ENCODE peak calls at places on chromosomes 4 and X, in six cellular contexts. One of them, this sample, is unnamed. For H3K36me3, the result is how much of the 10 kb centered on the place peaks cover.

GRCh38 chr4:153750197-153750817 is 9.5 kb downstream of the RNF175 start:
- DNase-seq in lower lobe of right lung: no peak
- DNase-seq in cardiac muscle cell: peak
- DNase-seq in heart right ventricle: peak
- DNase-seq in transverse colon: peak
- DNase-seq in brain microvascular endothelial cell: peak
- DNase-seq in this sample: peak

GRCh38 chr4:826508-827208 is 729 bp upstream of the CPLX1 start:
- DNase-seq in lower lobe of right lung: peak
- DNase-seq in cardiac muscle cell: peak
- DNase-seq in heart right ventricle: no peak
- DNase-seq in transverse colon: no peak
- DNase-seq in brain microvascular endothelial cell: no peak
- DNase-seq in this sample: no peak

GRCh38 chr4:172750910-172751309 is 417.7 kb upstream of the GALNT7 start:
- DNase-seq in lower lobe of right lung: no peak
- DNase-seq in cardiac muscle cell: no peak
- DNase-seq in heart right ventricle: no peak
- DNase-seq in transverse colon: no peak
- DNase-seq in brain microvascular endothelial cell: no peak
- DNase-seq in this sample: no peak

GRCh38 chrX:50067435-50068292 is 133.1 kb downstream of the AKAP4 start:
- DNase-seq in lower lobe of right lung: peak
- DNase-seq in cardiac muscle cell: peak
- DNase-seq in heart right ventricle: no peak
- DNase-seq in transverse colon: peak
- DNase-seq in brain microvascular endothelial cell: peak
- DNase-seq in this sample: no peak

GRCh38 chr4:161189286-161190134 is 974.3 kb downstream of the FSTL5 start:
- DNase-seq in lower lobe of right lung: no peak
- DNase-seq in cardiac muscle cell: no peak
- DNase-seq in heart right ventricle: no peak
- DNase-seq in transverse colon: no peak
- DNase-seq in brain microvascular endothelial cell: no peak
- DNase-seq in this sample: no peak

GRCh38 chr4:91116861-91117260 is 989.7 kb downstream of the CCSER1 start:
- DNase-seq in lower lobe of right lung: no peak
- DNase-seq in cardiac muscle cell: no peak
- DNase-seq in heart right ventricle: no peak
- DNase-seq in transverse colon: no peak
- DNase-seq in brain microvascular endothelial cell: no peak
- DNase-seq in this sample: no peak

GRCh38 chrX:38804481-38805293 is 3.4 kb downstream of the MID1IP1 start:
- DNase-seq in lower lobe of right lung: peak
- DNase-seq in cardiac muscle cell: peak
- DNase-seq in heart right ventricle: peak
- DNase-seq in transverse colon: peak
- DNase-seq in brain microvascular endothelial cell: no peak
- DNase-seq in this sample: no peak

GRCh38 chr4:113112341-113112978 is 63.0 kb downstream of the ANK2 start:
- DNase-seq in lower lobe of right lung: no peak
- DNase-seq in cardiac muscle cell: no peak
- DNase-seq in heart right ventricle: no peak
- DNase-seq in transverse colon: no peak
- DNase-seq in brain microvascular endothelial cell: no peak
- DNase-seq in this sample: no peak

GRCh38 chr4:151983854-151984253 is 223.0 kb upstream of the GATB start:
- DNase-seq in lower lobe of right lung: no peak
- DNase-seq in cardiac muscle cell: no peak
- DNase-seq in heart right ventricle: no peak
- DNase-seq in transverse colon: no peak
- DNase-seq in brain microvascular endothelial cell: no peak
- DNase-seq in this sample: no peak

GRCh38 chr4:174600391-174600790 is 78.1 kb upstream of the HPGD start:
- DNase-seq in lower lobe of right lung: no peak
- DNase-seq in cardiac muscle cell: no peak
- DNase-seq in heart right ventricle: no peak
- DNase-seq in transverse colon: no peak
- DNase-seq in brain microvascular endothelial cell: no peak
- DNase-seq in this sample: no peak

GRCh38 chr4:1396806-1397455 is 9.3 kb downstream of the NKX1-1 start:
- DNase-seq in lower lobe of right lung: peak
- DNase-seq in cardiac muscle cell: no peak
- DNase-seq in heart right ventricle: no peak
- DNase-seq in transverse colon: no peak
- DNase-seq in brain microvascular endothelial cell: no peak
- DNase-seq in this sample: no peak

GRCh38 chrX:111041018-111041462 is 55.0 kb upstream of the PAK3 start:
- DNase-seq in lower lobe of right lung: no peak
- DNase-seq in cardiac muscle cell: no peak
- DNase-seq in heart right ventricle: no peak
- DNase-seq in transverse colon: no peak
- DNase-seq in brain microvascular endothelial cell: peak
- DNase-seq in this sample: peak

GRCh38 chrX:74090049-74090448 is 213.9 kb upstream of the ZCCHC13 start:
- DNase-seq in lower lobe of right lung: no peak
- DNase-seq in cardiac muscle cell: no peak
- DNase-seq in heart right ventricle: no peak
- DNase-seq in transverse colon: no peak
- DNase-seq in brain microvascular endothelial cell: no peak
- DNase-seq in this sample: no peak

GRCh38 chrX:47222776-47223350 is 4.4 kb downstream of the CDK16 start:
- DNase-seq in lower lobe of right lung: no peak
- DNase-seq in cardiac muscle cell: no peak
- DNase-seq in heart right ventricle: no peak
- DNase-seq in transverse colon: no peak
- DNase-seq in brain microvascular endothelial cell: no peak
- DNase-seq in this sample: no peak

GRCh38 chr4:23153076-23153475 is 460.3 kb downstream of the GBA3 start:
- DNase-seq in lower lobe of right lung: no peak
- DNase-seq in cardiac muscle cell: no peak
- DNase-seq in heart right ventricle: no peak
- DNase-seq in transverse colon: no peak
- DNase-seq in brain microvascular endothelial cell: no peak
- DNase-seq in this sample: no peak

GRCh38 chr4:41363384-41363981 is 106.8 kb downstream of the UCHL1 start:
- DNase-seq in lower lobe of right lung: no peak
- DNase-seq in cardiac muscle cell: no peak
- DNase-seq in heart right ventricle: peak
- DNase-seq in transverse colon: no peak
- DNase-seq in brain microvascular endothelial cell: no peak
- DNase-seq in this sample: peak

GRCh38 chr4:41365726-41366125 is 109.0 kb downstream of the UCHL1 start:
- DNase-seq in lower lobe of right lung: no peak
- DNase-seq in cardiac muscle cell: no peak
- DNase-seq in heart right ventricle: no peak
- DNase-seq in transverse colon: no peak
- DNase-seq in brain microvascular endothelial cell: no peak
- DNase-seq in this sample: no peak

GRCh38 chr4:41366911-41367517 is 110.3 kb downstream of the UCHL1 start:
- DNase-seq in lower lobe of right lung: no peak
- DNase-seq in cardiac muscle cell: no peak
- DNase-seq in heart right ventricle: no peak
- DNase-seq in transverse colon: no peak
- DNase-seq in brain microvascular endothelial cell: no peak
- DNase-seq in this sample: no peak

GRCh38 chr4:41362647-41363383 is 106.1 kb downstream of the UCHL1 start:
- DNase-seq in lower lobe of right lung: no peak
- DNase-seq in cardiac muscle cell: no peak
- DNase-seq in heart right ventricle: no peak
- DNase-seq in transverse colon: no peak
- DNase-seq in brain microvascular endothelial cell: no peak
- DNase-seq in this sample: no peak

GRCh38 chr4:41364871-41365270 is 108.1 kb downstream of the UCHL1 start:
- DNase-seq in lower lobe of right lung: no peak
- DNase-seq in cardiac muscle cell: no peak
- DNase-seq in heart right ventricle: no peak
- DNase-seq in transverse colon: no peak
- DNase-seq in brain microvascular endothelial cell: no peak
- DNase-seq in this sample: no peak
- H3K4me3 ChIP-seq in lower lobe of right lung: no peak
- H3K4me3 ChIP-seq in cardiac muscle cell: no peak
- H3K4me3 ChIP-seq in heart right ventricle: no peak
- H3K4me3 ChIP-seq in transverse colon: no peak
- H3K4me3 ChIP-seq in brain microvascular endothelial cell: no peak
- H3K4me3 ChIP-seq in this sample: no peak

DNA sequence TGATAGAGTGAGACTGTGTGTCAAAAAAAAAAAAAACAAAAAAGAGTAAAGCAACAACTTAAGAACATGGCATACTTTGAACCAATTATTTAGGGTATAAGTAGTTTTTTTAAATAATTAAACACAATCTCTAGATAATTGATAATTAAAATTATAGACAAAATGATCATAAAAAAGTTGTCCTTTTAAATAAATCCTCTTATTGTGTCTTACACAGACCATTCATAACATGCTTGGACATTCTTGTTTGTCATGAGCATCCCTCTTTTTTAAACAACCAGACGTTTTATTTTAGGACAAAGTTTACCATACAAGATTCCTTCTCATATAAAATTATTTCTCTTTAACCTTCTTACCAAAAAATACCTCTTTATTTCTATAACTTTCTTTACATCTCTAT is 35.1 kb downstream of the SPCS3 start:
- DNase-seq in lower lobe of right lung: no peak
- DNase-seq in cardiac muscle cell: no peak
- DNase-seq in heart right ventricle: no peak
- DNase-seq in transverse colon: no peak
- DNase-seq in brain microvascular endothelial cell: no peak
- DNase-seq in this sample: no peak
- TF ChIP-seq CTCF in lower lobe of right lung: no peak
- TF ChIP-seq CTCF in cardiac muscle cell: no peak
- TF ChIP-seq CTCF in heart right ventricle: no peak
- TF ChIP-seq CTCF in transverse colon: no peak
- TF ChIP-seq CTCF in brain microvascular endothelial cell: no peak
- TF ChIP-seq CTCF in this sample: no peak

DNA sequence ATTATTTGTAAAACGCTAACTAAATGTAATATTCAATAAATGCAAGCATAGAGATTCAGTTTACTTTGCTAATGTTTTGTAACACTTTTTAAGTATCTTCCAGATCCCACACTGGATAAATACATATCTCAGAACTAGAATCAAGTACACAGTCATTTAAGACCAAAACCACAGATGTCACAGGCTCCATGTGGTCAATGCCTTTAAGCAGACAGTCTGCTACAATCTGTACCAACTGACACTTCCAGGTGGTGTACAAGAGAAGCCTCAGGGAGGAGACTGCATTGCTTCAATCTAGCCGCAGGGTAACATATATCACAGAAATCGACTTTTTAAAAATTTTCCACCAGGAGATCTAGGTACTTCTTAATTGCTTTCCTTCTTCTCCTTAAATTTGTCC is 229.6 kb upstream of the DIAPH2 start:
- DNase-seq in lower lobe of right lung: no peak
- DNase-seq in cardiac muscle cell: no peak
- DNase-seq in heart right ventricle: no peak
- DNase-seq in transverse colon: no peak
- DNase-seq in brain microvascular endothelial cell: no peak
- DNase-seq in this sample: no peak
- H3K36me3 ChIP-seq in lower lobe of right lung: under half
- H3K36me3 ChIP-seq in cardiac muscle cell: under half
- H3K36me3 ChIP-seq in heart right ventricle: under half
- H3K36me3 ChIP-seq in transverse colon: under half
- H3K36me3 ChIP-seq in brain microvascular endothelial cell: under half
- H3K36me3 ChIP-seq in this sample: under half

DNA sequence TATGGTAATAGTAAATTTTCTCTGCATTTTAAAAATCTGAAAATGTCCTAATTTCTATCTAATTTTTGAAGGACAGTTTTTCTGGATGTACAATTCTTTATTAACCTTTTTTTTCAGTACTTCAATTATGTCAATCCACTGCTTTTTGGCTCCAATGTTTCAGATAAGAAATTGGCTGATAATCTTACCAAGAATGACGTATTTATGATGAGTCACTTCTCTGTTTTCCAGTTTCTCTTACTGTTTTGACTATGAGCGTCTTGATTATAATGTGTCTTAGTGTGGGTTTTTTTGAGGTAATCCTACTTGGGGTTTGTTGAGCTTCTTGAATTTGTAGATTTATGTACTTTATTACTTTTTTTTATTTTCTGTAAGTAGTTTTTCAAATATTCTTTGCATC is 47.2 kb downstream of the UGT2B11 start:
- DNase-seq in lower lobe of right lung: no peak
- DNase-seq in cardiac muscle cell: no peak
- DNase-seq in heart right ventricle: no peak
- DNase-seq in transverse colon: no peak
- DNase-seq in brain microvascular endothelial cell: no peak
- DNase-seq in this sample: no peak
- H3K4me3 ChIP-seq in lower lobe of right lung: no peak
- H3K4me3 ChIP-seq in cardiac muscle cell: no peak
- H3K4me3 ChIP-seq in heart right ventricle: no peak
- H3K4me3 ChIP-seq in transverse colon: no peak
- H3K4me3 ChIP-seq in brain microvascular endothelial cell: no peak
- H3K4me3 ChIP-seq in this sample: no peak

DNA sequence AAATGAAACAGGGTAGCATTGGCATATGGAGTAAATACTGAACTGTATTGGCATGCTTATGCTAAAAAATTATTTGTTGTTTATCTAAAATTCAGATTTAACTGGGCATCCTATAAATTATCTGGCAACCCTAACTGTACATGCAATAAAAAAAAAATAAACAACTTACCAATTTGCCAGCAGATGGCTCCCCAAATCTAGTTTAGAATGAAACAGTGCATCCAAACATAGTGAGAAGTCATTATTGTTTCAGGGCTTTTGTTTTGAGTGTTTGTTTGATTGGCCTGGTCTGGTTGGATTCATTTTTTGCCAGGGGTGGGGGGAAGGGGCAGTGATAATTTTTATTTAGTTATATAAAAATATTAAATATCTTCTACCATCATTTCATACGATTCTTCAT is 12.8 kb upstream of the NSUN7 start:
- DNase-seq in lower lobe of right lung: no peak
- DNase-seq in cardiac muscle cell: peak
- DNase-seq in heart right ventricle: no peak
- DNase-seq in transverse colon: no peak
- DNase-seq in brain microvascular endothelial cell: no peak
- DNase-seq in this sample: no peak
- TF ChIP-seq CTCF in lower lobe of right lung: peak
- TF ChIP-seq CTCF in cardiac muscle cell: peak
- TF ChIP-seq CTCF in heart right ventricle: peak
- TF ChIP-seq CTCF in transverse colon: peak
- TF ChIP-seq CTCF in brain microvascular endothelial cell: peak
- TF ChIP-seq CTCF in this sample: peak

DNA sequence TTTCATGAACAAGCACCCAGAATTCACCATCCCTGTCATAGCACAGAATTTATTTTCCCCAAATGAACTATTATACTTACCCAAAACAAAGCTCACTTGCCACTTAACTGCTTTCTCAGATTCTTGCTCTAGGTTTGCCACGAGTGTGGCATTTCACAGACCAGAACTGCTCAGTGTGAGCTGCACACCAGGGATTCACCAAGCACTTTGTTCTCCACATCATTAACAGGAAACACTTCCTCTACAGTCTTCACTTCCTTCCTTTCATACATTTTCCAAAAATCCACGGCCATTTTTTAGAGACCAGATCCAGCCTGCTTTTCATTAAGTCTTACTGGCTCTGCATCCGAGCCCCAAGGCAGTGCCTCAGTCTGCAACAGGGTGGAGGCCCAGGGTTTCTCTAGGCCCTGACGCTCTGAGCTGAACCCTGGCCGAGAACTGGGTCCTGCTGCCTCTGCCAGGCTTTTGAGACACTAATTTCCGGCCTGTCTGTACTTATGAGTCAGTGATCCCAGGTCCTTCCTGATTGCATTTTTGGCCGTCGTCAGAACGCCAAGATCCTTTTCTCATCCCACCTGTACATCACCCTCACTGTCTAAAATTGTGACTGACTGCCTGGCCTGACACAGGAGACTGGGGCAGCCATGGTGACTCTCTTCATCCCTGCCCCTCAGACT is 67.6 kb upstream of the MTNR1A start:
- DNase-seq in lower lobe of right lung: no peak
- DNase-seq in cardiac muscle cell: no peak
- DNase-seq in heart right ventricle: no peak
- DNase-seq in transverse colon: no peak
- DNase-seq in brain microvascular endothelial cell: peak
- DNase-seq in this sample: peak
- H3K36me3 ChIP-seq in lower lobe of right lung: under half
- H3K36me3 ChIP-seq in cardiac muscle cell: under half
- H3K36me3 ChIP-seq in heart right ventricle: under half
- H3K36me3 ChIP-seq in transverse colon: under half
- H3K36me3 ChIP-seq in brain microvascular endothelial cell: under half
- H3K36me3 ChIP-seq in this sample: under half